ENCODE peak calls at places on chromosomes 12 and 14, in four cellular contexts. X is astrocyte, V is A549, E is ovary. G is an unnamed sample.

GRCh38 chr14:81480741-81481140 is 52.9 kb downstream of the SEL1L start:
- DNase-seq in X (no peak), V (no peak), E (no peak), G (no peak)

GRCh38 chr14:50762001-50762930 is 68.7 kb downstream of the NIN start:
- DNase-seq in X (peak; percentile 87), V (no peak), E (no peak), G (peak; percentile 65)

GRCh38 chr14:79680087-79680486 is 531.2 kb downstream of the DIO2 start:
- DNase-seq in X (no peak), V (no peak), E (no peak), G (no peak)

GRCh38 chr12:79006306-79006705 is 141.7 kb downstream of the SYT1 start:
- DNase-seq in X (peak; percentile 52), V (peak; percentile 39), E (no peak), G (peak; percentile 50)

GRCh38 chr12:58889557-58889956 is 30.7 kb downstream of the LRIG3 start:
- DNase-seq in X (no peak), V (no peak), E (no peak), G (no peak)

GRCh38 chr12:132140918-132141841 is 2.9 kb downstream of the DDX51 start:
- DNase-seq in X (no peak), V (no peak), E (no peak), G (no peak)

GRCh38 chr12:4270670-4271432 is 2.7 kb upstream of the CCND2 start:
- DNase-seq in X (no peak), V (no peak), E (no peak), G (no peak)

GRCh38 chr12:107386569-107386968 is 293.2 kb upstream of the CRY1 start:
- DNase-seq in X (no peak), V (no peak), E (no peak), G (no peak)

GRCh38 chr12:127716181-127716580 is 550.8 kb upstream of the TMEM132C start:
- DNase-seq in X (no peak), V (no peak), E (no peak), G (no peak)

GRCh38 chr14:54133896-54134295 is 177.3 kb upstream of the BMP4 start:
- DNase-seq in X (peak; percentile 30), V (peak; percentile 32), E (no peak), G (peak; percentile 66)

GRCh38 chr14:90093942-90094595 is 32.3 kb downstream of the KCNK13 start:
- DNase-seq in X (peak; percentile 82), V (no peak), E (no peak), G (peak; percentile 70)

GRCh38 chr14:68888025-68888850 is 90.9 kb downstream of the ACTN1 start:
- DNase-seq in X (peak; percentile 38), V (no peak), E (no peak), G (peak; percentile 23)

GRCh38 chr12:12267801-12268200 is 957 bp upstream of the LRP6 start:
- DNase-seq in X (no peak), V (no peak), E (no peak), G (no peak)

GRCh38 chr14:104682107-104682593 is 7.3 kb upstream of the INF2 start:
- DNase-seq in X (no peak), V (peak; percentile 76), E (no peak), G (no peak)

GRCh38 chr14:90552465-90553297 is 155.9 kb downstream of the CALM1 start:
- DNase-seq in X (no peak), V (no peak), E (no peak), G (no peak)

GRCh38 chr12:53493610-53494391 is 5.5 kb downstream of the MAP3K12 start:
- DNase-seq in X (no peak), V (no peak), E (peak; percentile 37), G (no peak)

GRCh38 chr12:58564721-58565120 is 355.6 kb downstream of the LRIG3 start:
- DNase-seq in X (peak; percentile 41), V (no peak), E (no peak), G (peak; percentile 55)

GRCh38 chr12:93333828-93334227 is 43.9 kb upstream of the NUDT4 start:
- DNase-seq in X (no peak), V (no peak), E (no peak), G (no peak)

GRCh38 chr12:92186038-92186470 is 40.4 kb upstream of the BTG1 start:
- DNase-seq in X (no peak), V (no peak), E (no peak), G (no peak)

GRCh38 chr12:50677858-50678257 is 86.0 kb upstream of the ATF1 start:
- DNase-seq in X (peak; percentile 57), V (no peak), E (no peak), G (no peak)

GRCh38 chr12:67067453-67068203 is 201.5 kb upstream of the CAND1 start:
- DNase-seq in X (no peak), V (peak; percentile 29), E (no peak), G (no peak)

GRCh38 chr12:67070307-67070600 is 198.9 kb upstream of the CAND1 start:
- DNase-seq in X (no peak), V (no peak), E (no peak), G (no peak)

GRCh38 chr12:67068204-67068731 is 200.9 kb upstream of the CAND1 start:
- DNase-seq in X (no peak), V (peak; percentile 29), E (no peak), G (no peak)

GRCh38 chr12:67069451-67070306 is 199.5 kb upstream of the CAND1 start:
- DNase-seq in X (no peak), V (peak; percentile 52), E (peak; percentile 26), G (no peak)

DNA sequence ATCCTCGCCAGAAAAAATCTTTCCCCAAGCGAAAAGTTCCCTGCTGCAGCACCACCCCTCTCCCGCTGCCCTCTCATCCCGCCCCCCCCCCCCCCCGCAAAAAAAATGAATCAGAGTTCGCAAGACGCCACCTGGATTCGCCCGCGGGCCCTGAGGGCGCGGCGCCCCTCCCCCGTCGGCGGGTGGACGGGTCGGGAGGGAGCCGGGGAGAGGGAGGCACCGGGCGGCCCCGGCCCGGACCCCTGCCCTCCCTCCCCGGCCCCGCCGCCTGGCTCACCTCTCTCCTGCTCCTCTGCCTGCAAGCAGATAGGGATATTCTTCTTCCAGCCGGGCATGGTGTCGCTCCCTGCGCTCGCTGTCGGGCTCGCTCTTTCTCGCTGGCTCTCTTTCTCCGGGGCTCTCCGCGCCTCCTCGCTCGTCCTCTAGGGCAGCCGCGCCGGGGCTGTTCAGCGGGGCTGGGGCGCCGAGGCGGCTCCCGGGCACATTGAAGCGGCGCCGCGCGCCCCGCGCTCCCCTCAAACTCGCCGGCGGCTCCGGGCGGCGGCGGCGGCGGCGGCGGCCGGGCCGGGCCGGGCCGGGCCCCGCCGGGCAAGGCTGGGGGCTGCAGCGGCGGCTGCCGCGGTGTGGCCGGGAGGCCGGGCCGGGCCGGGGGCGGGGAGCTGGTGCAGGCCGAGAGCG is 200.2 kb upstream of the CAND1 start:
- DNase-seq in X (peak; percentile 42), V (peak; percentile 67), E (peak; percentile 27), G (peak; percentile 36)
- TF ChIP-seq CTCF in X (no peak), V (no peak), E (no peak), G (no peak)

DNA sequence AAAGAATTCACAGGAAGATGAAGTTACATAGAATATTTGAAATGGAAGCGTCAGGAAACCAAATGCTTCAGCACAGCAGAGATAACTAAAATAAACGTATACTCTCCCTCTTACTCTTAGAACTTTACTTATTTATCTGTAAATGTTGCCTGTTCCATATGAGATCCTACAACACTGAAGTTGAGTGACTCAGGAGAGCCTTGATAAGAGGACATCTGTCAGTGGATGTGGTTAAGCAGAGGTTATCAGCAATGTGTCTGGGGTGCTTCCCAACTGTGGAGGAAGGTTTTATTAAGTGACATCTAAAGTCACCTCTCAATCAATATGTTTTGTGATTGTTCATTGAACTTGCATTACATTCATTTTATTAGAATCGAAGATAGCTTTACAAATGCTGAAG is 81.9 kb downstream of the NEDD1 start:
- DNase-seq in X (no peak), V (no peak), E (no peak), G (no peak)
- H3K4me3 ChIP-seq in X (no peak overlapping the region), V (no peak overlapping the region), E (no peak overlapping the region), G (no peak overlapping the region)

GRCh38 chr14:100190126-100190525 is 30.7 kb upstream of the DEGS2 start:
- DNase-seq in X (no peak), V (no peak), E (no peak), G (no peak)

GRCh38 chr14:100193417-100194357 is 34.2 kb upstream of the DEGS2 start:
- DNase-seq in X (no peak), V (no peak), E (no peak), G (no peak)

GRCh38 chr14:100192250-100192671 is 32.8 kb upstream of the DEGS2 start:
- DNase-seq in X (no peak), V (no peak), E (peak; percentile 69), G (no peak)

GRCh38 chr14:100192672-100193416 is 33.4 kb upstream of the DEGS2 start:
- DNase-seq in X (peak; percentile 89), V (peak; percentile 99), E (peak; percentile 99), G (peak; percentile 98)

DNA sequence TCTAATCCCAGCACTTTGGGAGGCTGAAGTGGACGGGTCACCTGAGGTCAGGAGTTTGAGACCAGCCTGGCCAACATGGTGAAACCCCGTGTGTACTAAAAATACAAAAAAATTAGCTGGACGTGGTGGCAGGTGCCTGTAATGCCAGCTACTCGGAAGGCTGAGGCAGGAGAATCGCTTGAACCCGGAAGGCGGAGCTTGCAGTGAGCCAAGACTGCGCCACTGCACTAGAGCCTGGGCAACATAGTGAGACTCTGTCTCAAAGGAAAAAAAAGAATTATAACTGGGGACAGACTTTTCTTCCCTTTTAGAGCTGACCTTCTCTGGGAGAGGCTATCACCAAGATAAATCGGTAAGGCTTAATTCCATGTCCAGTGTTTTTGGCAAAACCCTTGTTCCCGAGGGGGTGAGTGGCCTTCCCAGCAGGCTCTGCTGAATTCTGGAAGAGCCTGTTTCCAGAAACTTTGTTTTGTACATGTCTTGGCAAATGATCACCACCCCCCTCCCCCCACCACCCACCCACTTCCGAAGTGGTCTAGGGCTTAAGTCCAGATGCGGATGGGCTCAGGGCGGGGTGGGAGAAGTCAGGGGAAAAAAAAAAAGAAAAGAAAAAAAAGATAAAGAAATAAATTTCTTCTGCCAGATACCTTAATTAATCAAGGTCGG is 32.3 kb upstream of the DEGS2 start:
- DNase-seq in X (no peak), V (no peak), E (no peak), G (no peak)
- TF ChIP-seq CTCF in X (no peak), V (no peak), E (no peak), G (no peak)

GRCh38 chr14:73637830-73638229 is 7.0 kb upstream of the DNAL1 start:
- DNase-seq in X (no peak), V (no peak), E (no peak), G (no peak)

GRCh38 chr14:73630009-73630780 is 14.6 kb upstream of the DNAL1 start:
- DNase-seq in X (no peak), V (no peak), E (no peak), G (no peak)

GRCh38 chr14:73633115-73633514 is 11.7 kb upstream of the DNAL1 start:
- DNase-seq in X (no peak), V (no peak), E (no peak), G (no peak)

GRCh38 chr14:73634333-73634833 is 10.4 kb upstream of the DNAL1 start:
- DNase-seq in X (no peak), V (no peak), E (no peak), G (peak; percentile 36)

DNA sequence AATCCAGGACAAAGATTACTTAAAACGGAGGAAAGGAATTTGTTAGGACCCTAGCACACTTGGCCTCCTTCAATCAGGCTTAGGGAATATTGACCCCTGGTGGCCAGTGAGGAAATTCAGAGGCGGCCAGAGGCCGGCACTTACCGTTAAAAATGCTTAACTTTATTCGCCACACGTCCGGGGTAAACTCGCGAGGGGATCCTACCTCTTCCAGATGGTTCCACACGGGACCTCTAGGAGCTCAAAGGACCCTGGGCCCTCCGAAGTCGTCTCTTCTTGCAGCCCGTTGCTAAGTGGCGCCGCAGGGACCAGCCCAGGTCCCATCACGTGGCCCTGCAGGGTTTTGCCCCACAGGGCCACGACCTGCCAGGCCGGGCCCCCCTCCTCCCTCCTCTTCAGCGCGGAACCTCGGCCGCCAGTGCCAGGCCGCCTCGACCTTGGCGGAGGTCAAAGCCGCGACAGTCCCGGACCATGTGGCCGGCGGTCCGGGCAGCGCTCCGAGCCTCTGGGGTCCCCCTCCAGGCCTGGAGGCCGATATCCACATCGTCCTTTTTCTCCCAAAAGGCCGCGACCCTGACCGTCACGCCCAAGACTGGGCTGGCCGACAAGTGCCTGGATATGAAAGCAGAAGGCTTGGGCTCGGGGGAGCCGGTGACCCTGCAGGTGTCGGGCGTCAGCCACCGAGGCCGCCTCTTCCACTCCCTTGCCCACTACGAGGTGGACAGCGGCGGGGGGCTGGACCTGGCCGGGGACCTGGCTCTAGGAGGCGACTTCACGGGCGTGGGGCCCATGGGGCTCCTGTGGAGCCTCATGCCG is 11.1 kb upstream of the DNAL1 start:
- DNase-seq in X (peak; percentile 37), V (peak; percentile 77), E (peak; percentile 57), G (peak; percentile 85)
- H3K4me3 ChIP-seq in X (peak overlapping the region; percentile 59), V (peak overlapping the region; percentile 37), E (peak overlapping the region; percentile 48), G (peak overlapping the region; percentile 62)

G was measured in choroid plexus epithelial cell.